ENCODE peak calls at places on chromosomes 3 and 15, in five cellular contexts. U is heart left ventricle; T is CD8-positive, alpha-beta T cell; I is suprapubic skin; Y is adrenal gland. H is an unnamed sample.

GRCh38 chr15:68488966-68489365 is 57.0 kb upstream of the ITGA11 start:
- DNase-seq in U (no peak), Y (no peak), I (no peak), T (no peak), H (no peak)

GRCh38 chr3:11059090-11059798 is 66.7 kb downstream of the SLC6A1 start:
- DNase-seq in U (no peak), T (no peak), Y (peak; percentile 64), I (no peak), H (no peak)

GRCh38 chr3:152376351-152377183 is 107.8 kb downstream of the MBNL1 start:
- DNase-seq in I (no peak), T (no peak), U (no peak), Y (no peak), H (no peak)

GRCh38 chr3:194607592-194608386 is 25.4 kb downstream of the TMEM44 start:
- DNase-seq in I (no peak), T (no peak), U (no peak), Y (no peak), H (no peak)

GRCh38 chr3:50352762-50353161 is 2.1 kb downstream of the CYB561D2 start:
- DNase-seq in T (no peak), I (no peak), U (no peak), Y (no peak), H (no peak)

GRCh38 chr3:16137044-16137443 is 37.4 kb upstream of the GALNT15 start:
- DNase-seq in I (no peak), U (no peak), Y (no peak), T (no peak), H (peak; percentile 7)

GRCh38 chr3:27072943-27073725 is 296.0 kb downstream of the NEK10 start:
- DNase-seq in T (no peak), Y (no peak), I (no peak), U (no peak), H (no peak)

GRCh38 chr15:96728591-96728990 is 398.1 kb downstream of the NR2F2 start:
- DNase-seq in I (no peak), Y (no peak), U (no peak), T (no peak), H (no peak)

GRCh38 chr15:29141908-29142747 is 127.5 kb downstream of the NSMCE3 start:
- DNase-seq in U (no peak), T (no peak), Y (no peak), I (peak; percentile 38), H (peak; percentile 52)

GRCh38 chr3:30982676-30983075 is 88.2 kb upstream of the GADL1 start:
- DNase-seq in T (no peak), Y (no peak), U (no peak), I (no peak), H (no peak)

GRCh38 chr15:63030101-63030528 is 12.4 kb upstream of the TPM1 start:
- DNase-seq in T (no peak), Y (peak; percentile 38), U (no peak), I (no peak), H (no peak)

GRCh38 chr3:176554264-176554663 is 643.0 kb downstream of the TBL1XR1 start:
- DNase-seq in U (no peak), I (no peak), Y (no peak), T (no peak), H (no peak)

GRCh38 chr3:122112754-122113153 is 57.6 kb downstream of the CD86 start:
- DNase-seq in Y (no peak), T (no peak), U (no peak), I (no peak), H (no peak)

GRCh38 chr3:169453256-169454059 is 210.1 kb downstream of the MECOM start:
- DNase-seq in U (no peak), Y (no peak), I (no peak), T (no peak), H (no peak)
- H3K27ac ChIP-seq in U (peak overlapping the region; percentile 35), Y (no peak overlapping the region), I (no peak overlapping the region), T (no peak overlapping the region), H (no peak overlapping the region)

DNA sequence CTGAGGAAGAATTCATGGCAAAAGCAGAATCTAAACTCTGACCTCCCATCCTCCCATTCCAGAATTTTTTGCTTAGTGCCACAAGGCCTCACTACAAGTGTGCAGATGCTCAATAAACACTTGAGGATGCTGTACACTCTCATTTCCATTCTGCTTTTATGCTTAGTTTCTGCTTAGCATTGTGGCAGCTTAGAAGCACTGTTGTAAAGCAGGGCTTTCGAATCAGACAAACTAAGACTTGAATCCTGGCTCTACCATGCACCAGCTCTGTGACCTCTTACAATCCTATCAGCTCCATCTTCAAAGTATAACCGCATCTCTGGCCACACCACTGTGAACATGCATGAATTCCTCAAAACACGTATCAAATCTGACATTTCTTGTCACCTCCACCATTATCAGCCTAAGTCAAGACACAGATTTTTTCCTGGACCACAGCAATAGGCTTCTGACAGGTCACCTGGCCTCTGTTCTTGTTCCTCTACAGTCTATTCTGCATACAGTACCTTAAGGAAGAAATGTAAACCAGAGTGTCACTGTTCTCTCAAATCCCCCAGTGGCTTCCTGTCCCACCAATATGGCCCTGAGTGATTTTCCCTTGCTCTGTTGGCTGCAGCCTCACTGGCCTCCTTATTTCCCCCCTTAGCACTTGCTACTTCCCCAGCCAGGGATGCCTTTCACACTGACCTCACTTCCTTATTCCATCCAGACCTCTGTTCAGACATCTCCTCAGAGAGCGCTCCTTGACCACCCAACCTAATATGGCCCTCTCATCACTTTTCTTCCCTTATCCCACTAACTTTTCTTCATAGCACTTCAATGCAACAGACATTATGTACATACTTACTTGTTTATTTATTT is 8.1 kb upstream of the PHC3 start:
- DNase-seq in I (no peak), U (no peak), Y (no peak), T (no peak), H (no peak)
- H3K4me3 ChIP-seq in I (no peak overlapping the region), U (no peak overlapping the region), Y (no peak overlapping the region), T (no peak overlapping the region), H (peak overlapping the region; percentile 32)

DNA sequence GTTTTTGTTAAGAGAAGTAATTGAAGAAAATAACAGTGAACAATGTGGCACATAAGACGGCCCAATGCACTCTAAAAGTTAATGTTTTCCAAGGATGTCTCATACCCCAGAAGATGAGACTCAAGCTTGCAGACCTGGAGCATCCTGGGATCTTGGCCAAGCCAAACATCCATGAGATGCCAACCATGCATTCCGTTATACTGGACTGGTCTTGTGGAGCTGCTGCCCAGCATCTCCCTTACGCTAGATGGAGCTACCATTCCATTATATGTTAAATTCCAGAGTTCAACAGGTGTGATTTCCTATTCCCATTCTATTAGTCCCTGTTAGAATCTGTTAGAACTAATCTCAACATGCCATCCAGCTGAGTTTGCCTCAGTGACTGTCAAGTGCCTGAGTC is 181.8 kb downstream of the PDCD6IP start:
- DNase-seq in I (no peak), U (no peak), Y (peak; percentile 29), T (no peak), H (no peak)
- TF ChIP-seq CTCF in I (no peak), U (peak; percentile 42), Y (peak; percentile 45), T (no peak), H (no peak)

GRCh38 chr3:14377838-14378169 is 24.6 kb upstream of the SLC6A6 start:
- DNase-seq in T (peak; percentile 41), U (no peak), I (no peak), Y (no peak), H (no peak)
- H3K27ac ChIP-seq in T (no peak overlapping the region), U (peak overlapping the region; percentile 85), I (peak overlapping the region; percentile 60), Y (no peak overlapping the region), H (no peak overlapping the region)

GRCh38 chr3:123877466-123877865 is 6.7 kb downstream of the MYLK start:
- DNase-seq in I (no peak), Y (no peak), T (no peak), U (no peak), H (no peak)

GRCh38 chr3:123878807-123879206 is 5.3 kb downstream of the MYLK start:
- DNase-seq in I (no peak), U (no peak), Y (no peak), T (no peak), H (no peak)

GRCh38 chr3:123876858-123877257 is 7.3 kb downstream of the MYLK start:
- DNase-seq in Y (no peak), I (no peak), T (no peak), U (no peak), H (no peak)

GRCh38 chr3:123880998-123881561 is 3.1 kb downstream of the MYLK start:
- DNase-seq in I (no peak), U (no peak), T (no peak), Y (no peak), H (no peak)

GRCh38 chr3:123877965-123878364 is 6.2 kb downstream of the MYLK start:
- DNase-seq in U (no peak), Y (no peak), I (no peak), T (no peak), H (no peak)
- H3K4me3 ChIP-seq in U (no peak overlapping the region), Y (no peak overlapping the region), I (no peak overlapping the region), T (no peak overlapping the region), H (no peak overlapping the region)